ENCODE peak calls at places on chromosomes 1 and 21, in five cellular contexts. C is IMR-90, V is mesenchymal stem cell, S is mammary epithelial cell, P is A549. T is an unnamed sample.

GRCh38 chr1:99180343-99180808 is 83.9 kb upstream of the PLPPR4 start:
- DNase-seq in C (peak), V (peak), S (peak), P (peak), T (peak)

GRCh38 chr1:184300446-184300845 is 86.4 kb upstream of the C1orf21 start:
- DNase-seq in C (peak), V (peak), S (no peak), P (no peak), T (no peak)

GRCh38 chr1:92934395-92935378 is 26.6 kb downstream of the DIPK1A start:
- DNase-seq in C (peak), V (peak), S (peak), P (no peak), T (no peak)

GRCh38 chr1:23559136-23559984 is at the start of gene ID3:
- DNase-seq in C (peak), V (peak), S (peak), P (peak), T (peak)

GRCh38 chr1:112457241-112457640 is 51.5 kb upstream of the WNT2B start:
- DNase-seq in C (peak), V (no peak), S (no peak), P (no peak), T (no peak)

GRCh38 chr1:2323575-2323974 is 67.8 kb downstream of the MORN1 start:
- DNase-seq in C (no peak), V (no peak), S (no peak), P (no peak), T (no peak)

GRCh38 chr1:29859126-29859525 is 622.8 kb downstream of the PTPRU start:
- DNase-seq in C (no peak), V (no peak), S (no peak), P (no peak), T (no peak)

GRCh38 chr1:42046772-42047552 is 106.2 kb upstream of the GUCA2B start:
- DNase-seq in C (no peak), V (peak), S (no peak), P (no peak), T (no peak)

GRCh38 chr21:36104306-36105300 is 30.3 kb upstream of the CBR3 start:
- DNase-seq in C (peak), V (peak), S (peak), P (no peak), T (peak)

GRCh38 chr1:247357781-247358211 is 26.1 kb upstream of the ZNF496 start:
- DNase-seq in C (peak), V (peak), S (peak), P (no peak), T (no peak)

GRCh38 chr1:14661220-14661619 is 62.7 kb downstream of the KAZN start:
- DNase-seq in C (no peak), V (no peak), S (no peak), P (no peak), T (no peak)

GRCh38 chr1:38680801-38681510 is 178.6 kb downstream of the RRAGC start:
- DNase-seq in C (no peak), V (peak), S (no peak), P (no peak), T (no peak)

GRCh38 chr21:32807717-32808380 is 36.3 kb upstream of the PAXBP1 start:
- DNase-seq in C (peak), V (no peak), S (peak), P (no peak), T (no peak)

GRCh38 chr1:69898403-69898947 is 306.9 kb downstream of the LRRC40 start:
- DNase-seq in C (no peak), V (no peak), S (no peak), P (no peak), T (no peak)

GRCh38 chr1:211762206-211762605 is 68.4 kb downstream of the LPGAT1 start:
- DNase-seq in C (no peak), V (no peak), S (no peak), P (no peak), T (no peak)

GRCh38 chr1:173249349-173249748 is 42.2 kb upstream of the TNFSF4 start:
- DNase-seq in C (no peak), V (no peak), S (peak), P (peak), T (no peak)

GRCh38 chr1:112515311-112516009 is 6.7 kb downstream of the WNT2B start:
- DNase-seq in C (peak), V (peak), S (no peak), P (no peak), T (no peak)

GRCh38 chr1:24865587-24865986 is 64.5 kb downstream of the RUNX3 start:
- DNase-seq in C (no peak), V (no peak), S (no peak), P (no peak), T (no peak)

GRCh38 chr1:157073944-157074685 is 25.5 kb downstream of the ETV3L start:
- DNase-seq in C (peak), V (peak), S (peak), P (peak), T (peak)

GRCh38 chr1:114504023-114504422 is 7.0 kb downstream of the TRIM33 start:
- DNase-seq in C (no peak), V (no peak), S (no peak), P (no peak), T (no peak)

GRCh38 chr1:41322835-41323234 is 38.4 kb upstream of the FOXO6 start:
- DNase-seq in C (no peak), V (peak), S (peak), P (peak), T (peak)

GRCh38 chr1:156895927-156896326 is 2.4 kb downstream of the PEAR1 start:
- DNase-seq in C (no peak), V (no peak), S (no peak), P (no peak), T (no peak)

GRCh38 chr1:206110820-206111219 is 6.4 kb downstream of the AVPR1B start:
- DNase-seq in C (no peak), V (no peak), S (no peak), P (no peak), T (no peak)

GRCh38 chr21:17622018-17622417 is 9.3 kb upstream of the BTG3 start:
- DNase-seq in C (no peak), V (no peak), S (no peak), P (no peak), T (no peak)

GRCh38 chr1:183483224-183483623 is 10.9 kb downstream of the SMG7 start:
- DNase-seq in C (no peak), V (no peak), S (no peak), P (no peak), T (no peak)

GRCh38 chr1:222234351-222234750 is 313.6 kb downstream of the HHIPL2 start:
- DNase-seq in C (no peak), V (no peak), S (no peak), P (no peak), T (no peak)

GRCh38 chr1:211323156-211324063 is 3.2 kb upstream of the TRAF5 start:
- DNase-seq in C (peak), V (peak), S (peak), P (peak), T (peak)

GRCh38 chr1:46822248-46822826 is 23.5 kb downstream of the CYP4B1 start:
- DNase-seq in C (no peak), V (no peak), S (no peak), P (no peak), T (no peak)

GRCh38 chr1:76450229-76450628 is 375.7 kb downstream of the ST6GALNAC3 start:
- DNase-seq in C (no peak), V (no peak), S (no peak), P (no peak), T (no peak)

GRCh38 chr1:56303805-56304204 is 275.6 kb downstream of the PLPP3 start:
- DNase-seq in C (no peak), V (no peak), S (no peak), P (no peak), T (no peak)

GRCh38 chr1:199297901-199298300 is 659.1 kb downstream of the PTPRC start:
- DNase-seq in C (no peak), V (no peak), S (no peak), P (no peak), T (no peak)

GRCh38 chr1:17215545-17215890 is 10.6 kb downstream of the PADI1 start:
- DNase-seq in C (no peak), V (peak), S (peak), P (no peak), T (no peak)

GRCh38 chr21:34282223-34282622 is 81.6 kb upstream of the KCNE2 start:
- DNase-seq in C (peak), V (no peak), S (peak), P (no peak), T (no peak)

GRCh38 chr1:168613689-168614655 is 37.6 kb downstream of the XCL1 start:
- DNase-seq in C (no peak), V (peak), S (no peak), P (no peak), T (no peak)
- H3K27ac ChIP-seq in C (no peak), V (no peak), S (no peak), P (no peak), T (no peak)

GRCh38 chr21:29196021-29196663 is 65.7 kb downstream of the MAP3K7CL start:
- DNase-seq in C (peak), V (peak), S (peak), P (peak), T (peak)

GRCh38 chr21:29194847-29195246 is 64.4 kb downstream of the MAP3K7CL start:
- DNase-seq in C (peak), V (peak), S (no peak), P (no peak), T (no peak)

GRCh38 chr21:29194342-29194741 is 63.9 kb downstream of the MAP3K7CL start:
- DNase-seq in C (no peak), V (no peak), S (no peak), P (no peak), T (no peak)

GRCh38 chr21:29192999-29193563 is 62.6 kb downstream of the MAP3K7CL start:
- DNase-seq in C (no peak), V (no peak), S (no peak), P (no peak), T (no peak)

DNA sequence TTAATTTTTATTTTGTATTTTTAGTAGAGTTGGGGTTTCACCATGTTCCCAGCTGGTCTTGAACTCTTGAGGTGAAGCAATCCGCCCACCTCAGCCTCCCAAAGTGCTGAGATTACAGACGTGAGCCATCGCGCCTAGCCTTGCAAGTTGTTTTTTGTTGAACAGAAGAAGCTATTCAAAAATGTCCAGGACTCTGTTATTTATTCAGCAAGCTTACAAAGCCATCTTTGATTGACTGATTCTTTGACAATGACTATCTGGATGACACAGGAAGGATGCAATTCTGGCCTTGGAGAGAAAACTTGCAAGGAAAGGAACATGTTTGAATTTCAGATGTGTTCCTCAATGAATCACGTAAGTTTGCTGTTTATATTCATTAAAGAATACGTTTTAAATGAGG is 63.5 kb downstream of the MAP3K7CL start:
- DNase-seq in C (no peak), V (no peak), S (no peak), P (no peak), T (no peak)
- H3K4me2 ChIP-seq in C (no peak), V (no peak), S (no peak), P (no peak), T (no peak)

DNA sequence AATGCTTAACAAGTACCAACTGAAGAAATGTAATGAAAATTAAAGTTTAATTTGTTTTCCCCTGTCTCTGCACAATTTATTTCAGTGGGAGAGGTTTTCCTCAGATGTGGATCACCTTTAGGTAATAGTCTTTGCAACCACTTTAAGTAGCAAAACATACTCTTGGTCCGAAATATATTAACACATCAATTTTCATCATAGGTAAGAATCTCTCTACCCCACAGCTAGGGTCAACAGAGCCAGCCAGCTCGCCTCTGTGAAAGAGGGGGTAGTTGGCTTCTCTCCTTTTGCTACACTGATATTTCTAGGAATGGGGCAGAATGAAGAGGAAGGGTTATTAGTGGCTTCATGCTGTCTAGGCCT is 24.8 kb upstream of the MCL1 start:
- DNase-seq in C (no peak), V (no peak), S (no peak), P (no peak), T (no peak)
- H3K27ac ChIP-seq in C (peak), V (peak), S (peak), P (peak), T (no peak)

GRCh38 chr1:31413405-31414005 is 492 bp downstream of the SERINC2 start:
- DNase-seq in C (no peak), V (peak), S (peak), P (peak), T (no peak)

GRCh38 chr1:31416101-31416736 is 3.2 kb downstream of the SERINC2 start:
- DNase-seq in C (no peak), V (no peak), S (peak), P (no peak), T (no peak)

GRCh38 chr1:31412732-31413404 is at the start of gene SERINC2:
- DNase-seq in C (no peak), V (no peak), S (peak), P (no peak), T (no peak)

GRCh38 chr1:31415658-31416057 is 2.6 kb downstream of the SERINC2 start:
- DNase-seq in C (no peak), V (no peak), S (peak), P (no peak), T (no peak)

GRCh38 chr1:31414692-31415370 is 1.8 kb downstream of the SERINC2 start:
- DNase-seq in C (no peak), V (no peak), S (peak), P (no peak), T (no peak)
- H3K4me2 ChIP-seq in C (peak), V (no peak), S (peak), P (peak), T (no peak)

GRCh38 chr1:1080122-1080753 is 6.1 kb upstream of the RNF223 start:
- DNase-seq in C (peak), V (peak), S (no peak), P (peak), T (no peak)
- H3K27ac ChIP-seq in C (no peak), V (peak), S (no peak), P (peak), T (no peak)

GRCh38 chr1:201582261-201582951 is 43.5 kb downstream of the NAV1 start:
- DNase-seq in C (peak), V (peak), S (no peak), P (peak), T (no peak)
- H3K4me2 ChIP-seq in C (peak), V (no peak), S (no peak), P (peak), T (no peak)

GRCh38 chr1:89523597-89524368 is 846 bp upstream of the LRRC8B start:
- DNase-seq in C (peak), V (peak), S (no peak), P (peak), T (peak)
- H3K27ac ChIP-seq in C (no peak), V (no peak), S (no peak), P (peak), T (peak)

GRCh38 chr1:1179339-1179982 is 5.8 kb downstream of the TTLL10 start:
- DNase-seq in C (no peak), V (no peak), S (no peak), P (no peak), T (no peak)

GRCh38 chr1:1178794-1179331 is 5.2 kb downstream of the TTLL10 start:
- DNase-seq in C (no peak), V (no peak), S (no peak), P (no peak), T (no peak)

GRCh38 chr1:1175221-1176062 is 1.8 kb downstream of the TTLL10 start:
- DNase-seq in C (no peak), V (no peak), S (no peak), P (no peak), T (no peak)

GRCh38 chr1:1176931-1177330 is 3.3 kb downstream of the TTLL10 start:
- DNase-seq in C (no peak), V (no peak), S (no peak), P (no peak), T (no peak)

DNA sequence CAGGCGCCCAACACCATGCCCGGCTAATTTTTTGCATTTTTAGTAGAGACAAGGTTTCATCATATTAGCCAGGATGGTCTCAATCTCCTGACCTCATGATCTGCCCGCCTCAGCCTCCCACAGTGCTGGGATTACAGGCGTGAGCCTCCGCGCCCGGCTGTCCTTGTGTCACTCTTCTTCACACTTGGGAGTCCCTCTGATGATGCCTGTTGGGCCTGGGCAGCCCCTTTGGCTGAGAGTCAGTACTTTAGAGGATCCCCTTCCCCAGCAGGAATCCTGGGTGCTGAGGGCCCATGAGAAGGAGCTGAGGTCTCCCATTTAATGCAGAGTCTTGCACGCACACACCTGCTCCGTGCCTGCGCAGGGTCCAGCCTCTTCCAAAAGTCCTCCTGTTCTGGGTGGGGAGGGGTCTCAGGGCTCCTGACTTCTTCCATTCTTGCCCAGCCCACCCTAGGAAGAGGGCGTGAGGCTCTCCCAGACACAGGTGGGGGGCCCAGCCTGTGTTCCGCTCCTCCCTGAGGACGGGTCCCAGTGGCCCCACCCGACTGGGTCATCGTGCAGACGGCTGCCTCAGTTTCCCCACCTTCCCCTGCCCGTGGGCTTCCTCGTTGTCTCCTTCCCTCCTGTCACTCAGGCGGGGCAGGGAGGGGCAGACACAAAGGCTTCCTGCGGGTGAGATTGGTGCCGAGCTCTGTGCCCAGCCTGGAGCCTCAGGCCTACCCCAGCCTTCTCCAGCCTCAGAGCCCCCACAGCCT is 3.9 kb downstream of the TTLL10 start:
- DNase-seq in C (no peak), V (no peak), S (no peak), P (no peak), T (no peak)
- H3K4me2 ChIP-seq in C (no peak), V (no peak), S (no peak), P (no peak), T (no peak)